ENCODE peak calls at places on chromosomes 6 and 20, in seven cellular contexts. One of them, this sample, is unnamed.

GRCh38 chr6:112207131-112207530 is 47.2 kb downstream of the LAMA4 start:
- DNase-seq in H54: no peak
- DNase-seq in IMR-90: no peak
- DNase-seq in heart left ventricle: no peak
- DNase-seq in body of pancreas: no peak
- DNase-seq in ovary: no peak
- DNase-seq in transverse colon: no peak
- DNase-seq in this sample: no peak

GRCh38 chr6:43454290-43455033 is 886 bp downstream of the DLK2 start:
- DNase-seq in transverse colon: peak; percentile 85
- DNase-seq in H54: peak; percentile 90
- DNase-seq in IMR-90: peak; percentile 81
- DNase-seq in body of pancreas: peak; percentile 83
- DNase-seq in ovary: peak; percentile 76
- DNase-seq in heart left ventricle: peak; percentile 89
- DNase-seq in this sample: peak; percentile 92

GRCh38 chr6:101876431-101876830 is 482.9 kb downstream of the GRIK2 start:
- DNase-seq in H54: no peak
- DNase-seq in transverse colon: no peak
- DNase-seq in heart left ventricle: no peak
- DNase-seq in body of pancreas: no peak
- DNase-seq in IMR-90: no peak
- DNase-seq in ovary: no peak
- DNase-seq in this sample: no peak

GRCh38 chr20:25149986-25150385 is 45.5 kb upstream of the ENTPD6 start:
- DNase-seq in H54: no peak
- DNase-seq in body of pancreas: no peak
- DNase-seq in heart left ventricle: no peak
- DNase-seq in ovary: no peak
- DNase-seq in IMR-90: no peak
- DNase-seq in transverse colon: no peak
- DNase-seq in this sample: no peak

GRCh38 chr6:70668499-70668812 is 773 bp downstream of the SMAP1 start:
- DNase-seq in ovary: no peak
- DNase-seq in body of pancreas: no peak
- DNase-seq in heart left ventricle: no peak
- DNase-seq in IMR-90: no peak
- DNase-seq in transverse colon: no peak
- DNase-seq in H54: peak; percentile 56
- DNase-seq in this sample: no peak

GRCh38 chr6:111789593-111789992 is 83.7 kb downstream of the FYN start:
- DNase-seq in transverse colon: no peak
- DNase-seq in heart left ventricle: peak; percentile 45
- DNase-seq in ovary: no peak
- DNase-seq in body of pancreas: peak; percentile 25
- DNase-seq in H54: no peak
- DNase-seq in IMR-90: peak; percentile 40
- DNase-seq in this sample: peak; percentile 75

GRCh38 chr20:17825949-17826843 is 126.4 kb downstream of the BANF2 start:
- DNase-seq in ovary: no peak
- DNase-seq in IMR-90: peak; percentile 46
- DNase-seq in transverse colon: no peak
- DNase-seq in body of pancreas: no peak
- DNase-seq in H54: no peak
- DNase-seq in heart left ventricle: peak; percentile 12
- DNase-seq in this sample: peak; percentile 4

GRCh38 chr20:33159713-33160112 is 8.2 kb upstream of the BPIFA2 start:
- DNase-seq in body of pancreas: no peak
- DNase-seq in H54: no peak
- DNase-seq in transverse colon: no peak
- DNase-seq in ovary: no peak
- DNase-seq in heart left ventricle: no peak
- DNase-seq in IMR-90: no peak
- DNase-seq in this sample: no peak

GRCh38 chr6:149855040-149855654 is 9.0 kb downstream of the LRP11 start:
- DNase-seq in ovary: no peak
- DNase-seq in body of pancreas: no peak
- DNase-seq in heart left ventricle: no peak
- DNase-seq in transverse colon: no peak
- DNase-seq in IMR-90: peak; percentile 94
- DNase-seq in H54: no peak
- DNase-seq in this sample: no peak

GRCh38 chr6:56730663-56731529 is 88.2 kb upstream of the DST start:
- DNase-seq in transverse colon: no peak
- DNase-seq in ovary: no peak
- DNase-seq in body of pancreas: no peak
- DNase-seq in H54: no peak
- DNase-seq in IMR-90: peak; percentile 82
- DNase-seq in heart left ventricle: no peak
- DNase-seq in this sample: no peak

GRCh38 chr20:34708621-34709043 is 4.5 kb downstream of the TP53INP2 start:
- DNase-seq in heart left ventricle: peak; percentile 45
- DNase-seq in body of pancreas: peak; percentile 47
- DNase-seq in IMR-90: peak; percentile 16
- DNase-seq in ovary: peak; percentile 67
- DNase-seq in transverse colon: peak; percentile 72
- DNase-seq in H54: peak; percentile 45
- DNase-seq in this sample: peak; percentile 79

GRCh38 chr6:11236351-11236750 is 3.9 kb upstream of the NEDD9 start:
- DNase-seq in IMR-90: no peak
- DNase-seq in body of pancreas: no peak
- DNase-seq in H54: no peak
- DNase-seq in heart left ventricle: no peak
- DNase-seq in transverse colon: no peak
- DNase-seq in ovary: no peak
- DNase-seq in this sample: no peak

GRCh38 chr6:37236921-37237320 is 20.7 kb upstream of the TBC1D22B start:
- DNase-seq in H54: no peak
- DNase-seq in heart left ventricle: no peak
- DNase-seq in body of pancreas: no peak
- DNase-seq in transverse colon: no peak
- DNase-seq in IMR-90: peak; percentile 39
- DNase-seq in ovary: no peak
- DNase-seq in this sample: no peak

DNA sequence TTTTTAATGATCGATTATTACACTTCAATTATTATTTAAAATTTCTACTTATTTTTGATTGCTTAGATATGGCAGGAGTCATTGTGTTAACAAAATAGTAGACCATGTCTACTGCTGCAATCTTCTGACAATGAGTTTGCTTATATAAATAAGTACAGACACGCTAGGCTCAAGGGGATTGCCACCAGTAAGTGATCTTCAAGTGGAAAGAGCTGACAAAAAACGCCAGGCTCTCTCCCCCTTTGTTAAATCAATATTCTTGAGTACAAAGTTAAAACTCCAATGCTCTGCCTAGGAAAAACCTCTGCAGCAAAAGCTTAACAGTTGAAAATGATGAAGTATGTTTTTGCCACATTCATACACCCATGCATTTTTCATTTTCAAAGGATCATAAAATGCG is 738.1 kb downstream of the HDGFL1 start:
- DNase-seq in heart left ventricle: no peak
- DNase-seq in ovary: no peak
- DNase-seq in IMR-90: no peak
- DNase-seq in transverse colon: no peak
- DNase-seq in body of pancreas: no peak
- DNase-seq in H54: no peak
- DNase-seq in this sample: no peak
- TF ChIP-seq POLR2A in heart left ventricle: no peak
- TF ChIP-seq POLR2A in ovary: no peak
- TF ChIP-seq POLR2A in IMR-90: no peak
- TF ChIP-seq POLR2A in transverse colon: no peak
- TF ChIP-seq POLR2A in body of pancreas: no peak
- TF ChIP-seq POLR2A in H54: no peak
- TF ChIP-seq POLR2A in this sample: no peak

DNA sequence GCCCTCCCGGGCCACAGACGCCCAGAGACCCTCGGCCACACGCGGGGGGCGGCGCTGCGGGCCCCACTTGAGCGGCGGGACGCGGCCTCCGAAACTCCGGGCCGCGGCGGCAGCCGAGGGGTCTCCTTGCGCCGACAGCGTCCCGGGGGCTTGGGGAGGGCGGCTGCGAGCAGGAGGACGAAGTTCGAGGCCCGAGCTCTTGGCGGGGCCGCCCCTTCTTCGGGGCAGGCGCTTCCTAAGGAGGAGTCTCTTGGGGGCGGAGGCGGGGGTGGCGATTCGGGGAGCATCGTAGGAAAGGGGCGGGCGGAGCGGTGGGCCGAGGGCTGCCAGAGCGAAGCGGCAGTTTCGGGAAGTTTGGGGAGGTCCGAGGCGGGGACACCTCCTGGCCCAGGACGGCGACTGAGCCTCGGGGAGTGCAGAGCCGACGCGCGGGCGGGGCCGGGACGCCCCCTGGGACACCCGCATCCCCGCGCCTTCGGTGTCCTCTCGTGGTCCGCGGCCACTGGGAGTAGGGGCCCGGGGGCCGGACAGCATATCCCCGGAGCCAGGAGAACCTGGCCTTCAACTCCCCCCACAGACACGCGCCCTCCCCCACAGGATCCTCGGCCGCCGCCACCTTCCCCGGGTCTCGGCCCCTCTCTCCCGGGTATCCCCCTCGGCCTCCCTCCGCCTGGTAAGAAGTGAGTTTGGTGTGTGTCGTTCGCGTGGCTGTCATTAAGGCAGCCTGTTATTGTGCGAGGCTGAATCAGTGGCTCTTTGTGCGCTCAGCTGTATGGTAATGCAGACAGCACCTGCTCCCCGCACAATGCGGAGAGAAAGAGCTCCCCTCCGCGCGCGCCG is 613 bp upstream of the DLL1 start:
- DNase-seq in H54: no peak
- DNase-seq in heart left ventricle: peak; percentile 79
- DNase-seq in body of pancreas: peak; percentile 62
- DNase-seq in transverse colon: peak; percentile 74
- DNase-seq in ovary: peak; percentile 42
- DNase-seq in IMR-90: no peak
- DNase-seq in this sample: peak; percentile 88
- TF ChIP-seq POLR2A in H54: no peak
- TF ChIP-seq POLR2A in heart left ventricle: no peak
- TF ChIP-seq POLR2A in body of pancreas: no peak
- TF ChIP-seq POLR2A in transverse colon: peak; percentile 28
- TF ChIP-seq POLR2A in ovary: no peak
- TF ChIP-seq POLR2A in IMR-90: no peak
- TF ChIP-seq POLR2A in this sample: no peak

GRCh38 chr20:41249371-41249770 is 68.2 kb downstream of the ZHX3 start:
- DNase-seq in body of pancreas: peak; percentile 50
- DNase-seq in H54: peak; percentile 53
- DNase-seq in ovary: peak; percentile 78
- DNase-seq in IMR-90: peak; percentile 87
- DNase-seq in heart left ventricle: peak; percentile 82
- DNase-seq in transverse colon: peak; percentile 45
- DNase-seq in this sample: peak; percentile 92

GRCh38 chr20:41249781-41250281 is 67.7 kb downstream of the ZHX3 start:
- DNase-seq in ovary: peak; percentile 51
- DNase-seq in transverse colon: no peak
- DNase-seq in H54: peak; percentile 27
- DNase-seq in IMR-90: peak; percentile 29
- DNase-seq in body of pancreas: no peak
- DNase-seq in heart left ventricle: peak; percentile 34
- DNase-seq in this sample: peak; percentile 82

GRCh38 chr20:41247523-41248370 is 69.8 kb downstream of the ZHX3 start:
- DNase-seq in transverse colon: no peak
- DNase-seq in body of pancreas: no peak
- DNase-seq in ovary: no peak
- DNase-seq in IMR-90: no peak
- DNase-seq in H54: no peak
- DNase-seq in heart left ventricle: no peak
- DNase-seq in this sample: no peak

GRCh38 chr20:41245086-41245707 is 72.3 kb downstream of the ZHX3 start:
- DNase-seq in transverse colon: no peak
- DNase-seq in heart left ventricle: no peak
- DNase-seq in body of pancreas: no peak
- DNase-seq in IMR-90: peak; percentile 42
- DNase-seq in H54: no peak
- DNase-seq in ovary: no peak
- DNase-seq in this sample: peak; percentile 71

DNA sequence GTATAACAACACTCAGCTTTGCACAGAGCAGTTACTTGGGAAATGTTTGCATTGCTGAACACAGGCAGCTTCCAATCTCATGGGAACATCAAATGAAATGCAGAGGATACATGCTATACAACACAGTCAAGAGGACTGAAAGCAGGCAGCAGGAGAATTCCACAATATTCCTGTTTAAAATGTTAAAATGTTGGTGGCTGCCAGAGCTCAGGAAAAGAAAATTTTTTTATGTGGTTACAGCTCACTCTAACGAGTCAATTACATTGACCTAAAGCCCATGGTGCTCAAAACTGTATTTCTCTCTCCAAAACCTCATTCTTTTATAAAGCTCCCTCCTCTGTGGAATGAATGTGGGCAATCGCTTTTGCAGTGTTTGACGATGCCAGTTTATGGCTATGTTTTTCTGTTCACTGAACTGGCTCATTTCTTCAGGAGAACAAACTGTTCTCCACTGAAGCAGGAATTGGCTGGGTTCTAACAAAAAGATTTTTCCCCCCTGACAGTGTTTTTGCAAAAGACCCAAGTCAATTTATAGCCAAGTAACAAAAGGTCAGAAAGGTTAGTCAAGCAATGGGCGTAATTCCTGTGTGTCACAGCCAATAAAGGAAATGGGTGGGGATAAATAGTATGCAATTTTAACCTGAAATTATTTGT is 69.0 kb downstream of the ZHX3 start:
- DNase-seq in H54: no peak
- DNase-seq in body of pancreas: peak; percentile 12
- DNase-seq in heart left ventricle: no peak
- DNase-seq in transverse colon: no peak
- DNase-seq in IMR-90: no peak
- DNase-seq in ovary: no peak
- DNase-seq in this sample: no peak
- TF ChIP-seq POLR2A in H54: no peak
- TF ChIP-seq POLR2A in body of pancreas: no peak
- TF ChIP-seq POLR2A in heart left ventricle: no peak
- TF ChIP-seq POLR2A in transverse colon: no peak
- TF ChIP-seq POLR2A in IMR-90: no peak
- TF ChIP-seq POLR2A in ovary: no peak
- TF ChIP-seq POLR2A in this sample: no peak

GRCh38 chr6:33073431-33073871 is at the start of gene HLA-DPA1:
- DNase-seq in IMR-90: peak; percentile 11
- DNase-seq in heart left ventricle: no peak
- DNase-seq in body of pancreas: peak; percentile 68
- DNase-seq in ovary: no peak
- DNase-seq in H54: peak; percentile 65
- DNase-seq in transverse colon: peak; percentile 64
- DNase-seq in this sample: no peak

GRCh38 chr6:33076406-33076934 is 680 bp downstream of the HLA-DPB1 start:
- DNase-seq in transverse colon: no peak
- DNase-seq in heart left ventricle: no peak
- DNase-seq in H54: no peak
- DNase-seq in body of pancreas: no peak
- DNase-seq in ovary: no peak
- DNase-seq in IMR-90: no peak
- DNase-seq in this sample: no peak

GRCh38 chr6:33075208-33075567 is 602 bp upstream of the HLA-DPB1 start:
- DNase-seq in heart left ventricle: no peak
- DNase-seq in IMR-90: no peak
- DNase-seq in body of pancreas: no peak
- DNase-seq in transverse colon: no peak
- DNase-seq in ovary: no peak
- DNase-seq in H54: no peak
- DNase-seq in this sample: no peak

GRCh38 chr6:33077908-33078307 is 2.1 kb downstream of the HLA-DPB1 start:
- DNase-seq in IMR-90: no peak
- DNase-seq in ovary: no peak
- DNase-seq in H54: no peak
- DNase-seq in body of pancreas: no peak
- DNase-seq in transverse colon: no peak
- DNase-seq in heart left ventricle: no peak
- DNase-seq in this sample: no peak

GRCh38 chr6:33075568-33076405 is at the start of gene HLA-DPB1:
- DNase-seq in ovary: no peak
- DNase-seq in heart left ventricle: no peak
- DNase-seq in IMR-90: peak; percentile 59
- DNase-seq in H54: peak; percentile 69
- DNase-seq in body of pancreas: peak; percentile 51
- DNase-seq in transverse colon: no peak
- DNase-seq in this sample: no peak
- TF ChIP-seq POLR2A in ovary: no peak
- TF ChIP-seq POLR2A in heart left ventricle: no peak
- TF ChIP-seq POLR2A in IMR-90: no peak
- TF ChIP-seq POLR2A in H54: no peak
- TF ChIP-seq POLR2A in body of pancreas: no peak
- TF ChIP-seq POLR2A in transverse colon: peak; percentile 54
- TF ChIP-seq POLR2A in this sample: no peak